ENCODE peak calls at places on chromosomes 12 and 14, in seven cellular contexts. One of them, this sample, is unnamed.

GRCh38 chr12:122841544-122842321 is 6.5 kb downstream of the HIP1R start:
- DNase-seq in H9: peak; percentile 51
- DNase-seq in head of caudate nucleus: peak; percentile 59
- DNase-seq in heart left ventricle: no peak
- DNase-seq in GF-D8: no peak
- DNase-seq in activated naive CD4-positive, alpha-beta T cell: no peak
- DNase-seq in neural crest cell: no peak
- DNase-seq in this sample: no peak

GRCh38 chr12:8554451-8555195 is 13.9 kb upstream of the CLEC4E start:
- DNase-seq in H9: no peak
- DNase-seq in head of caudate nucleus: no peak
- DNase-seq in heart left ventricle: no peak
- DNase-seq in GF-D8: no peak
- DNase-seq in activated naive CD4-positive, alpha-beta T cell: no peak
- DNase-seq in neural crest cell: no peak
- DNase-seq in this sample: no peak

GRCh38 chr14:99884834-99885648 is 91.8 kb downstream of the EML1 start:
- DNase-seq in H9: no peak
- DNase-seq in head of caudate nucleus: no peak
- DNase-seq in heart left ventricle: no peak
- DNase-seq in GF-D8: no peak
- DNase-seq in activated naive CD4-positive, alpha-beta T cell: no peak
- DNase-seq in neural crest cell: no peak
- DNase-seq in this sample: peak; percentile 59

GRCh38 chr14:75128596-75128990 is 1.7 kb upstream of the NEK9 start:
- DNase-seq in H9: no peak
- DNase-seq in head of caudate nucleus: no peak
- DNase-seq in heart left ventricle: no peak
- DNase-seq in GF-D8: no peak
- DNase-seq in activated naive CD4-positive, alpha-beta T cell: no peak
- DNase-seq in neural crest cell: no peak
- DNase-seq in this sample: no peak

GRCh38 chr12:106837782-106838181 is 63.3 kb downstream of the RIC8B start:
- DNase-seq in H9: no peak
- DNase-seq in head of caudate nucleus: no peak
- DNase-seq in heart left ventricle: no peak
- DNase-seq in GF-D8: no peak
- DNase-seq in activated naive CD4-positive, alpha-beta T cell: no peak
- DNase-seq in neural crest cell: no peak
- DNase-seq in this sample: no peak

GRCh38 chr14:61379639-61380184 is 58.3 kb downstream of the PRKCH start:
- DNase-seq in H9: no peak
- DNase-seq in head of caudate nucleus: no peak
- DNase-seq in heart left ventricle: no peak
- DNase-seq in GF-D8: no peak
- DNase-seq in activated naive CD4-positive, alpha-beta T cell: no peak
- DNase-seq in neural crest cell: no peak
- DNase-seq in this sample: no peak

GRCh38 chr12:31479516-31480210 is 111.3 kb downstream of the DENND5B start:
- DNase-seq in H9: no peak
- DNase-seq in head of caudate nucleus: no peak
- DNase-seq in heart left ventricle: no peak
- DNase-seq in GF-D8: no peak
- DNase-seq in activated naive CD4-positive, alpha-beta T cell: no peak
- DNase-seq in neural crest cell: no peak
- DNase-seq in this sample: no peak

GRCh38 chr12:2925322-2925995 is 33.7 kb upstream of the TEAD4 start:
- DNase-seq in H9: no peak
- DNase-seq in head of caudate nucleus: no peak
- DNase-seq in heart left ventricle: no peak
- DNase-seq in GF-D8: no peak
- DNase-seq in activated naive CD4-positive, alpha-beta T cell: no peak
- DNase-seq in neural crest cell: no peak
- DNase-seq in this sample: no peak

GRCh38 chr14:74290415-74290814 is 12.3 kb downstream of the ABCD4 start:
- DNase-seq in H9: no peak
- DNase-seq in head of caudate nucleus: no peak
- DNase-seq in heart left ventricle: no peak
- DNase-seq in GF-D8: no peak
- DNase-seq in activated naive CD4-positive, alpha-beta T cell: no peak
- DNase-seq in neural crest cell: no peak
- DNase-seq in this sample: no peak

GRCh38 chr14:49478784-49479183 is 107.4 kb downstream of the RPS29 start:
- DNase-seq in H9: no peak
- DNase-seq in head of caudate nucleus: no peak
- DNase-seq in heart left ventricle: no peak
- DNase-seq in GF-D8: no peak
- DNase-seq in activated naive CD4-positive, alpha-beta T cell: no peak
- DNase-seq in neural crest cell: no peak
- DNase-seq in this sample: no peak

GRCh38 chr12:113165521-113166450 is 16.3 kb downstream of the CFAP73 start:
- DNase-seq in H9: no peak
- DNase-seq in head of caudate nucleus: no peak
- DNase-seq in heart left ventricle: no peak
- DNase-seq in GF-D8: no peak
- DNase-seq in activated naive CD4-positive, alpha-beta T cell: no peak
- DNase-seq in neural crest cell: no peak
- DNase-seq in this sample: no peak

GRCh38 chr14:51139221-51139681 is 44.3 kb upstream of the TRIM9 start:
- DNase-seq in H9: no peak
- DNase-seq in head of caudate nucleus: no peak
- DNase-seq in heart left ventricle: no peak
- DNase-seq in GF-D8: no peak
- DNase-seq in activated naive CD4-positive, alpha-beta T cell: no peak
- DNase-seq in neural crest cell: no peak
- DNase-seq in this sample: no peak

GRCh38 chr14:69471916-69472315 is 12.6 kb upstream of the PLEKHD1 start:
- DNase-seq in H9: no peak
- DNase-seq in head of caudate nucleus: no peak
- DNase-seq in heart left ventricle: no peak
- DNase-seq in GF-D8: no peak
- DNase-seq in activated naive CD4-positive, alpha-beta T cell: no peak
- DNase-seq in neural crest cell: no peak
- DNase-seq in this sample: no peak

GRCh38 chr12:124428136-124428791 is 133.4 kb downstream of the RFLNA start:
- DNase-seq in H9: no peak
- DNase-seq in head of caudate nucleus: no peak
- DNase-seq in heart left ventricle: peak; percentile 62
- DNase-seq in GF-D8: no peak
- DNase-seq in activated naive CD4-positive, alpha-beta T cell: no peak
- DNase-seq in neural crest cell: no peak
- DNase-seq in this sample: no peak

GRCh38 chr14:105315941-105316562 is 1.5 kb downstream of the PACS2 start:
- DNase-seq in H9: peak; percentile 23
- DNase-seq in head of caudate nucleus: no peak
- DNase-seq in heart left ventricle: no peak
- DNase-seq in GF-D8: no peak
- DNase-seq in activated naive CD4-positive, alpha-beta T cell: no peak
- DNase-seq in neural crest cell: no peak
- DNase-seq in this sample: no peak

GRCh38 chr12:4245446-4245845 is 28.1 kb upstream of the CCND2 start:
- DNase-seq in H9: no peak
- DNase-seq in head of caudate nucleus: no peak
- DNase-seq in heart left ventricle: no peak
- DNase-seq in GF-D8: no peak
- DNase-seq in activated naive CD4-positive, alpha-beta T cell: no peak
- DNase-seq in neural crest cell: no peak
- DNase-seq in this sample: no peak

GRCh38 chr14:90388437-90388836 is 8.4 kb upstream of the CALM1 start:
- DNase-seq in H9: peak; percentile 58
- DNase-seq in head of caudate nucleus: no peak
- DNase-seq in heart left ventricle: no peak
- DNase-seq in GF-D8: no peak
- DNase-seq in activated naive CD4-positive, alpha-beta T cell: no peak
- DNase-seq in neural crest cell: no peak
- DNase-seq in this sample: no peak

GRCh38 chr12:75337905-75338304 is 3.4 kb downstream of the GLIPR1L1 start:
- DNase-seq in H9: no peak
- DNase-seq in head of caudate nucleus: no peak
- DNase-seq in heart left ventricle: no peak
- DNase-seq in GF-D8: no peak
- DNase-seq in activated naive CD4-positive, alpha-beta T cell: no peak
- DNase-seq in neural crest cell: no peak
- DNase-seq in this sample: no peak

GRCh38 chr12:26124491-26125450 is at the start of gene BHLHE41:
- DNase-seq in H9: peak; percentile 93
- DNase-seq in head of caudate nucleus: peak; percentile 84
- DNase-seq in heart left ventricle: peak; percentile 92
- DNase-seq in GF-D8: peak; percentile 10
- DNase-seq in activated naive CD4-positive, alpha-beta T cell: no peak
- DNase-seq in neural crest cell: peak; percentile 14
- DNase-seq in this sample: no peak

GRCh38 chr12:11584213-11584855 is 65.1 kb upstream of the ETV6 start:
- DNase-seq in H9: no peak
- DNase-seq in head of caudate nucleus: no peak
- DNase-seq in heart left ventricle: no peak
- DNase-seq in GF-D8: no peak
- DNase-seq in activated naive CD4-positive, alpha-beta T cell: no peak
- DNase-seq in neural crest cell: no peak
- DNase-seq in this sample: no peak

GRCh38 chr14:73567951-73568885 is 795 bp upstream of the ACOT2 start:
- DNase-seq in H9: no peak
- DNase-seq in head of caudate nucleus: no peak
- DNase-seq in heart left ventricle: no peak
- DNase-seq in GF-D8: no peak
- DNase-seq in activated naive CD4-positive, alpha-beta T cell: no peak
- DNase-seq in neural crest cell: no peak
- DNase-seq in this sample: no peak

GRCh38 chr12:20601668-20602280 is 93.4 kb upstream of the SLCO1C1 start:
- DNase-seq in H9: no peak
- DNase-seq in head of caudate nucleus: no peak
- DNase-seq in heart left ventricle: no peak
- DNase-seq in GF-D8: no peak
- DNase-seq in activated naive CD4-positive, alpha-beta T cell: no peak
- DNase-seq in neural crest cell: no peak
- DNase-seq in this sample: no peak

GRCh38 chr12:57887631-57888406 is 41.3 kb upstream of the CTDSP2 start:
- DNase-seq in H9: peak; percentile 52
- DNase-seq in head of caudate nucleus: no peak
- DNase-seq in heart left ventricle: peak; percentile 46
- DNase-seq in GF-D8: no peak
- DNase-seq in activated naive CD4-positive, alpha-beta T cell: no peak
- DNase-seq in neural crest cell: no peak
- DNase-seq in this sample: no peak

GRCh38 chr12:50362671-50363070 is 33.7 kb downstream of the FAM186A start:
- DNase-seq in H9: no peak
- DNase-seq in head of caudate nucleus: no peak
- DNase-seq in heart left ventricle: no peak
- DNase-seq in GF-D8: no peak
- DNase-seq in activated naive CD4-positive, alpha-beta T cell: no peak
- DNase-seq in neural crest cell: no peak
- DNase-seq in this sample: no peak

GRCh38 chr14:22163051-22163450 is 426.0 kb downstream of the DAD1 start:
- DNase-seq in H9: no peak
- DNase-seq in head of caudate nucleus: no peak
- DNase-seq in heart left ventricle: no peak
- DNase-seq in GF-D8: no peak
- DNase-seq in activated naive CD4-positive, alpha-beta T cell: no peak
- DNase-seq in neural crest cell: no peak
- DNase-seq in this sample: no peak

GRCh38 chr12:43835656-43836454 is at the start of gene TMEM117:
- DNase-seq in H9: peak; percentile 69
- DNase-seq in head of caudate nucleus: peak; percentile 65
- DNase-seq in heart left ventricle: peak; percentile 88
- DNase-seq in GF-D8: no peak
- DNase-seq in activated naive CD4-positive, alpha-beta T cell: peak; percentile 41
- DNase-seq in neural crest cell: peak; percentile 43
- DNase-seq in this sample: no peak

GRCh38 chr12:51264297-51264696 is 5.9 kb downstream of the SMAGP start:
- DNase-seq in H9: no peak
- DNase-seq in head of caudate nucleus: no peak
- DNase-seq in heart left ventricle: no peak
- DNase-seq in GF-D8: no peak
- DNase-seq in activated naive CD4-positive, alpha-beta T cell: no peak
- DNase-seq in neural crest cell: no peak
- DNase-seq in this sample: no peak

GRCh38 chr12:52181757-52182156 is 10.1 kb downstream of the KRT80 start:
- DNase-seq in H9: peak; percentile 70
- DNase-seq in head of caudate nucleus: no peak
- DNase-seq in heart left ventricle: no peak
- DNase-seq in GF-D8: no peak
- DNase-seq in activated naive CD4-positive, alpha-beta T cell: no peak
- DNase-seq in neural crest cell: no peak
- DNase-seq in this sample: no peak

GRCh38 chr12:43758247-43758727 is 303 bp downstream of the PUS7L start:
- DNase-seq in H9: no peak
- DNase-seq in head of caudate nucleus: peak; percentile 17
- DNase-seq in heart left ventricle: no peak
- DNase-seq in GF-D8: no peak
- DNase-seq in activated naive CD4-positive, alpha-beta T cell: peak; percentile 11
- DNase-seq in neural crest cell: peak; percentile 2
- DNase-seq in this sample: no peak

GRCh38 chr14:102805454-102805891 is 28.2 kb downstream of the TRAF3 start:
- DNase-seq in H9: peak; percentile 54
- DNase-seq in head of caudate nucleus: no peak
- DNase-seq in heart left ventricle: no peak
- DNase-seq in GF-D8: no peak
- DNase-seq in activated naive CD4-positive, alpha-beta T cell: no peak
- DNase-seq in neural crest cell: no peak
- DNase-seq in this sample: no peak

GRCh38 chr12:112841891-112842290 is 50.3 kb downstream of the RPH3A start:
- DNase-seq in H9: no peak
- DNase-seq in head of caudate nucleus: no peak
- DNase-seq in heart left ventricle: no peak
- DNase-seq in GF-D8: no peak
- DNase-seq in activated naive CD4-positive, alpha-beta T cell: no peak
- DNase-seq in neural crest cell: no peak
- DNase-seq in this sample: no peak

GRCh38 chr14:76966535-76966934 is 62.0 kb downstream of the IRF2BPL start:
- DNase-seq in H9: no peak
- DNase-seq in head of caudate nucleus: no peak
- DNase-seq in heart left ventricle: no peak
- DNase-seq in GF-D8: no peak
- DNase-seq in activated naive CD4-positive, alpha-beta T cell: no peak
- DNase-seq in neural crest cell: no peak
- DNase-seq in this sample: no peak

GRCh38 chr14:26811756-26812305 is 214.0 kb upstream of the NOVA1 start:
- DNase-seq in H9: no peak
- DNase-seq in head of caudate nucleus: no peak
- DNase-seq in heart left ventricle: no peak
- DNase-seq in GF-D8: no peak
- DNase-seq in activated naive CD4-positive, alpha-beta T cell: no peak
- DNase-seq in neural crest cell: no peak
- DNase-seq in this sample: no peak

GRCh38 chr12:110104188-110104969 is 19.8 kb upstream of the IFT81 start:
- DNase-seq in H9: no peak
- DNase-seq in head of caudate nucleus: no peak
- DNase-seq in heart left ventricle: no peak
- DNase-seq in GF-D8: no peak
- DNase-seq in activated naive CD4-positive, alpha-beta T cell: no peak
- DNase-seq in neural crest cell: no peak
- DNase-seq in this sample: no peak

GRCh38 chr12:73418541-73418940 is 1119.1 kb upstream of the ATXN7L3B start:
- DNase-seq in H9: no peak
- DNase-seq in head of caudate nucleus: no peak
- DNase-seq in heart left ventricle: no peak
- DNase-seq in GF-D8: no peak
- DNase-seq in activated naive CD4-positive, alpha-beta T cell: no peak
- DNase-seq in neural crest cell: no peak
- DNase-seq in this sample: no peak

GRCh38 chr12:59070534-59070933 is 150.2 kb upstream of the LRIG3 start:
- DNase-seq in H9: no peak
- DNase-seq in head of caudate nucleus: no peak
- DNase-seq in heart left ventricle: no peak
- DNase-seq in GF-D8: no peak
- DNase-seq in activated naive CD4-positive, alpha-beta T cell: no peak
- DNase-seq in neural crest cell: no peak
- DNase-seq in this sample: no peak

This sample was measured in cerebellar nuclear complex.